ENCODE peak calls at places on chromosomes 7 and 10, in nine cellular contexts. R is SW480; W is mesendoderm; D is stimulated activated CD4-positive, alpha-beta T cell treated with anti-CD3 and anti-CD28 coated beads, Interleukin-2, amount 100 ng/mL, for 48 hours; E is fibroblast of mammary gland; C is uterus; H is astrocyte of the spinal cord; Z is LoVo; J is H1. G is an unnamed sample.
A peak's percentile ranks its signal among the peaks of the same experiment; 100 is the strongest.

GRCh38 chr10:101311440-101312067 is 42.4 kb upstream of the BTRC start:
- DNase-seq in R (no peak), W (no peak), D (no peak), E (no peak), C (no peak), H (no peak), Z (no peak), J (no peak), G (no peak)

GRCh38 chr7:114502454-114503254 is 88.0 kb downstream of the FOXP2 start:
- DNase-seq in R (no peak), W (no peak), D (no peak), E (peak; percentile 31), C (no peak), H (peak; percentile 36), Z (peak; percentile 15), J (no peak), G (no peak)

GRCh38 chr10:112448903-112449302 is 1.9 kb downstream of the VTI1A start:
- DNase-seq in R (no peak), W (no peak), D (no peak), E (no peak), C (no peak), H (no peak), Z (no peak), J (no peak), G (no peak)

GRCh38 chr7:18345641-18346234 is 149.8 kb upstream of the HDAC9 start:
- DNase-seq in R (peak; percentile 69), W (peak; percentile 71), D (peak; percentile 8), E (peak; percentile 56), C (no peak), H (peak; percentile 65), Z (peak; percentile 76), J (peak; percentile 57), G (peak; percentile 35)

GRCh38 chr7:280461-280860 is 9.5 kb upstream of the FOXL3 start:
- DNase-seq in R (no peak), W (no peak), D (no peak), E (no peak), C (no peak), H (no peak), Z (no peak), J (no peak), G (no peak)

GRCh38 chr10:27600915-27601314 is 96.8 kb downstream of the RAB18 start:
- DNase-seq in R (no peak), W (no peak), D (no peak), E (no peak), C (no peak), H (no peak), Z (no peak), J (no peak), G (no peak)

GRCh38 chr10:71434760-71435394 is 38.2 kb downstream of the CDH23 start:
- DNase-seq in R (no peak), W (peak; percentile 21), D (no peak), E (no peak), C (no peak), H (no peak), Z (no peak), J (peak; percentile 37), G (no peak)

GRCh38 chr10:110364531-110364937 is 59.8 kb upstream of the SMNDC1 start:
- DNase-seq in R (no peak), W (no peak), D (no peak), E (no peak), C (no peak), H (no peak), Z (peak; percentile 67), J (no peak), G (no peak)

GRCh38 chr7:151759591-151760042 is 117.3 kb downstream of the PRKAG2 start:
- DNase-seq in R (peak; percentile 73), W (peak; percentile 84), D (peak; percentile 47), E (peak; percentile 58), C (peak; percentile 57), H (peak; percentile 57), Z (peak; percentile 77), J (peak; percentile 81), G (peak; percentile 56)

GRCh38 chr7:45092100-45092930 is 3.5 kb upstream of the NACAD start:
- DNase-seq in R (peak; percentile 54), W (peak; percentile 69), D (no peak), E (peak; percentile 37), C (no peak), H (no peak), Z (peak; percentile 35), J (no peak), G (no peak)

GRCh38 chr7:87876040-87876758 is at the start of the genes DBF4 and SLC25A40:
- DNase-seq in R (peak; percentile 100), W (peak; percentile 98), D (peak; percentile 95), E (peak; percentile 91), C (peak; percentile 95), H (peak; percentile 93), Z (peak; percentile 99), J (peak; percentile 92), G (peak; percentile 93)

GRCh38 chr10:61897671-61898434 is 3.6 kb upstream of the ARID5B start:
- DNase-seq in R (no peak), W (peak; percentile 67), D (no peak), E (peak; percentile 57), C (peak; percentile 52), H (peak; percentile 55), Z (peak; percentile 14), J (no peak), G (no peak)

GRCh38 chr7:96723622-96724021 is 14.0 kb upstream of the SEM1 start:
- DNase-seq in R (peak; percentile 45), W (no peak), D (no peak), E (peak; percentile 47), C (no peak), H (no peak), Z (no peak), J (no peak), G (no peak)

GRCh38 chr10:48209246-48209645 is 65.2 kb downstream of the FRMPD2 start:
- DNase-seq in R (no peak), W (no peak), D (no peak), E (peak; percentile 44), C (no peak), H (peak; percentile 30), Z (no peak), J (no peak), G (no peak)

GRCh38 chr7:98238976-98239375 is 13.1 kb downstream of the TECPR1 start:
- DNase-seq in R (no peak), W (no peak), D (no peak), E (no peak), C (no peak), H (peak; percentile 42), Z (no peak), J (no peak), G (no peak)

G was measured in HepG2.